ENCODE peak calls at places on chromosomes 12 and 14, in eight cellular contexts. A is mucosa of descending colon; V is H7; J is BJ; U is MG63; Q is CD8-positive, alpha-beta T cell; O is HCT116; M is pancreas. I is an unnamed sample. For H3K36me3, the result is how much of the 10 kb centered on the place peaks cover.

GRCh38 chr14:39107624-39108023 is 4.6 kb upstream of the SEC23A start:
- DNase-seq in A (no peak), V (peak), J (no peak), U (no peak), Q (no peak), O (no peak), M (no peak), I (peak)

GRCh38 chr12:101763246-101763931 is 24.1 kb upstream of the SYCP3 start:
- DNase-seq in A (no peak), V (no peak), J (no peak), U (no peak), Q (no peak), O (no peak), M (no peak), I (no peak)

GRCh38 chr12:126483145-126484068 is 1418.2 kb downstream of the AACS start:
- DNase-seq in A (no peak), V (no peak), J (peak), U (peak), Q (no peak), O (no peak), M (no peak), I (no peak)

GRCh38 chr12:54054442-54055332 is 1.1 kb downstream of the HOXC4 start:
- DNase-seq in A (no peak), V (peak), J (no peak), U (no peak), Q (no peak), O (no peak), M (no peak), I (peak)

GRCh38 chr12:47216150-47216677 is 136.5 kb upstream of the AMIGO2 start:
- DNase-seq in A (peak), V (no peak), J (no peak), U (no peak), Q (peak), O (no peak), M (no peak), I (peak)

GRCh38 chr14:89382487-89383170 is 34.4 kb downstream of the FOXN3 start:
- DNase-seq in A (no peak), V (no peak), J (no peak), U (no peak), Q (no peak), O (no peak), M (no peak), I (no peak)

GRCh38 chr14:71410578-71411279 is 503.5 kb downstream of the PCNX1 start:
- DNase-seq in A (no peak), V (no peak), J (no peak), U (no peak), Q (no peak), O (no peak), M (no peak), I (no peak)

GRCh38 chr14:95547626-95548327 is 12.9 kb downstream of the GLRX5 start:
- DNase-seq in A (no peak), V (no peak), J (no peak), U (no peak), Q (no peak), O (no peak), M (no peak), I (no peak)

GRCh38 chr14:75181426-75182062 is 5.1 kb upstream of the TMED10 start:
- DNase-seq in A (no peak), V (no peak), J (no peak), U (no peak), Q (no peak), O (no peak), M (no peak), I (no peak)

GRCh38 chr14:75200451-75200850 is 24.0 kb upstream of the TMED10 start:
- DNase-seq in A (peak), V (no peak), J (no peak), U (no peak), Q (no peak), O (peak), M (no peak), I (peak)

GRCh38 chr14:51990488-51990887 is 1.1 kb downstream of the RTRAF start:
- DNase-seq in A (no peak), V (no peak), J (no peak), U (no peak), Q (no peak), O (no peak), M (no peak), I (no peak)

GRCh38 chr14:51996148-51996746 is 6.9 kb downstream of the RTRAF start:
- DNase-seq in A (peak), V (no peak), J (no peak), U (no peak), Q (no peak), O (no peak), M (no peak), I (peak)

GRCh38 chr14:51989293-51990234 is at the start of gene RTRAF:
- DNase-seq in A (peak), V (peak), J (peak), U (peak), Q (peak), O (peak), M (peak), I (peak)

GRCh38 chr14:51998348-51998747 is 9.0 kb downstream of the RTRAF start:
- DNase-seq in A (no peak), V (no peak), J (no peak), U (no peak), Q (no peak), O (no peak), M (no peak), I (no peak)

GRCh38 chr14:51993274-51993673 is 3.9 kb downstream of the RTRAF start:
- DNase-seq in A (no peak), V (no peak), J (no peak), U (no peak), Q (no peak), O (no peak), M (no peak), I (no peak)
- H3K36me3 ChIP-seq in A (under half), V (under half), J (under half), U (under half), Q (under half), O (under half), M (under half), I (under half)

GRCh38 chr12:22665476-22665875 is 40.5 kb downstream of the ETNK1 start:
- DNase-seq in A (no peak), V (no peak), J (no peak), U (no peak), Q (no peak), O (no peak), M (no peak), I (no peak)
- H3K36me3 ChIP-seq in A (under half), V (under half), J (under half), U (under half), Q (under half), O (under half), M (under half), I (under half)

GRCh38 chr12:49959570-49960473 is 1.9 kb upstream of the AQP5 start:
- DNase-seq in A (no peak), V (peak), J (no peak), U (peak), Q (no peak), O (peak), M (no peak), I (no peak)

GRCh38 chr12:49961993-49962764 is 507 bp downstream of the AQP5 start:
- DNase-seq in A (no peak), V (peak), J (no peak), U (no peak), Q (no peak), O (no peak), M (no peak), I (no peak)

GRCh38 chr12:49961111-49961922 is at the start of gene AQP5:
- DNase-seq in A (no peak), V (peak), J (no peak), U (no peak), Q (no peak), O (no peak), M (peak), I (no peak)

GRCh38 chr12:49962861-49963765 is 1.4 kb downstream of the AQP5 start:
- DNase-seq in A (peak), V (peak), J (no peak), U (peak), Q (no peak), O (peak), M (peak), I (peak)

GRCh38 chr12:49960474-49961110 is 1.1 kb upstream of the AQP5 start:
- DNase-seq in A (no peak), V (peak), J (no peak), U (no peak), Q (no peak), O (no peak), M (no peak), I (no peak)
- H3K36me3 ChIP-seq in A (under half), V (under half), J (under half), U (under half), Q (under half), O (under half), M (under half), I (under half)

GRCh38 chr12:51676875-51677274 is 85.8 kb downstream of the SCN8A start:
- DNase-seq in A (no peak), V (no peak), J (no peak), U (no peak), Q (no peak), O (no peak), M (no peak), I (no peak)
- H3K36me3 ChIP-seq in A (under half), V (under half), J (under half), U (under half), Q (under half), O (under half), M (under half), I (under half)

I was measured in small intestine.